ENCODE peak calls at places on chromosome 12, in four cellular contexts. B is epithelial cell of esophagus; Y is CD8-positive, alpha-beta memory T cell; E is tibial artery. X is an unnamed sample.

GRCh38 chr12:20415013-20415412 is 46.7 kb downstream of the PDE3A start:
- DNase-seq in B (no peak), Y (no peak), E (no peak), X (no peak)

GRCh38 chr12:40788276-40788675 is 96.0 kb downstream of the CNTN1 start:
- DNase-seq in B (no peak), Y (no peak), E (no peak), X (peak)

GRCh38 chr12:93370947-93371346 is 6.8 kb upstream of the NUDT4 start:
- DNase-seq in B (no peak), Y (no peak), E (no peak), X (no peak)

GRCh38 chr12:94180558-94181296 is 32.4 kb downstream of the PLXNC1 start:
- DNase-seq in B (peak), Y (no peak), E (no peak), X (no peak)

GRCh38 chr12:14950982-14951746 is 10.2 kb downstream of the ARHGDIB start:
- DNase-seq in B (peak), Y (no peak), E (no peak), X (no peak)

GRCh38 chr12:50751921-50752721 is 11.8 kb upstream of the ATF1 start:
- DNase-seq in B (peak), Y (no peak), E (no peak), X (no peak)

GRCh38 chr12:125262866-125263265 is 197.6 kb downstream of the AACS start:
- DNase-seq in B (no peak), Y (no peak), E (no peak), X (no peak)

GRCh38 chr12:109779382-109779781 is 53.8 kb downstream of the TRPV4 start:
- DNase-seq in B (no peak), Y (no peak), E (no peak), X (no peak)

GRCh38 chr12:34398706-34399630 is 376.7 kb downstream of the ALG10 start:
- DNase-seq in B (no peak), Y (no peak), E (peak), X (peak)

GRCh38 chr12:59113831-59114273 is 193.5 kb upstream of the LRIG3 start:
- DNase-seq in B (peak), Y (no peak), E (peak), X (peak)

GRCh38 chr12:19893514-19893913 is 454.2 kb downstream of the AEBP2 start:
- DNase-seq in B (peak), Y (no peak), E (no peak), X (no peak)

GRCh38 chr12:6945613-6946012 is 1.8 kb downstream of the C12orf57 start:
- DNase-seq in B (no peak), Y (no peak), E (no peak), X (no peak)

GRCh38 chr12:113227169-113227568 is 5.9 kb downstream of the TPCN1 start:
- DNase-seq in B (no peak), Y (no peak), E (peak), X (peak)

GRCh38 chr12:102551186-102551585 is 70.8 kb upstream of the IGF1 start:
- DNase-seq in B (no peak), Y (no peak), E (no peak), X (no peak)

GRCh38 chr12:585062-586061 is 77.9 kb downstream of the NINJ2 start:
- DNase-seq in B (no peak), Y (no peak), E (no peak), X (no peak)

GRCh38 chr12:40474630-40475029 is 217.6 kb upstream of the CNTN1 start:
- DNase-seq in B (peak), Y (no peak), E (no peak), X (no peak)

GRCh38 chr12:63845726-63846125 is 1.2 kb downstream of the SRGAP1 start:
- DNase-seq in B (peak), Y (no peak), E (no peak), X (no peak)

GRCh38 chr12:232731-233614 is 19.0 kb upstream of the SLC6A12 start:
- DNase-seq in B (no peak), Y (no peak), E (peak), X (no peak)

GRCh38 chr12:92717202-92717601 is 14.4 kb downstream of the PLEKHG7 start:
- DNase-seq in B (peak), Y (no peak), E (no peak), X (no peak)

GRCh38 chr12:94561943-94562411 is 88.4 kb downstream of the TMCC3 start:
- DNase-seq in B (peak), Y (no peak), E (no peak), X (peak)

GRCh38 chr12:58067610-58068387 is 126.4 kb downstream of the ATP23 start:
- DNase-seq in B (peak), Y (no peak), E (no peak), X (no peak)

GRCh38 chr12:18521461-18521860 is 216.4 kb downstream of the PLCZ1 start:
- DNase-seq in B (no peak), Y (no peak), E (no peak), X (no peak)

GRCh38 chr12:130526813-130527212 is 189.1 kb downstream of the PIWIL1 start:
- DNase-seq in B (no peak), Y (no peak), E (no peak), X (no peak)

GRCh38 chr12:63978519-63978918 is 134.0 kb downstream of the SRGAP1 start:
- DNase-seq in B (peak), Y (no peak), E (no peak), X (no peak)

GRCh38 chr12:6758511-6758910 is 5.6 kb upstream of the MLF2 start:
- DNase-seq in B (no peak), Y (no peak), E (no peak), X (no peak)

GRCh38 chr12:89357297-89357730 is 5.0 kb upstream of the DUSP6 start:
- DNase-seq in B (no peak), Y (no peak), E (no peak), X (no peak)

GRCh38 chr12:120261951-120262851 is 3.3 kb downstream of the PXN start:
- DNase-seq in B (peak), Y (peak), E (peak), X (no peak)
- H3K4me3 ChIP-seq in B (peak), Y (peak), E (peak), X (peak)

DNA sequence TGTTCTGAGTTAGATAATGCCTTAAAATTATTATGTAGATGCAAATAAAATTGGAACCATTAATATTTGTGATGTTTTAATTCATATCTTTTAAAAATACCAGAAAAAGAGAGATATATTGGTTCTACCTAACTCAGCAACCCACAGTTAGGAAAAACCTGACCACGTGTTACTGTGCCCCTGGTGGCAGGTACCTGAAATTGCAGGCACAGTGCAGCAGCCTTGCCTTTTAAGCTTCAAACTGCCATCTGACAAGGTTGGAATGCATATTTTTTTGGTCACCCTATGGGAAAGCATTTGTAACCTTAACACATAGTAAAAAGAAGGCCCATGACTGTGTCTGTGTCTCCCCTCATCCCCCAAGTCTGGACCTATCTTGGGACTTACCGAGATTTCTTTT is 109.4 kb upstream of the NOS1 start:
- DNase-seq in B (no peak), Y (no peak), E (no peak), X (no peak)
- H3K4me3 ChIP-seq in B (no peak), Y (no peak), E (no peak), X (no peak)

GRCh38 chr12:112130461-112130998 is 5.2 kb downstream of the TRAFD1 start:
- DNase-seq in B (no peak), Y (peak), E (no peak), X (no peak)
- H3K4me3 ChIP-seq in B (no peak), Y (peak), E (peak), X (peak)

DNA sequence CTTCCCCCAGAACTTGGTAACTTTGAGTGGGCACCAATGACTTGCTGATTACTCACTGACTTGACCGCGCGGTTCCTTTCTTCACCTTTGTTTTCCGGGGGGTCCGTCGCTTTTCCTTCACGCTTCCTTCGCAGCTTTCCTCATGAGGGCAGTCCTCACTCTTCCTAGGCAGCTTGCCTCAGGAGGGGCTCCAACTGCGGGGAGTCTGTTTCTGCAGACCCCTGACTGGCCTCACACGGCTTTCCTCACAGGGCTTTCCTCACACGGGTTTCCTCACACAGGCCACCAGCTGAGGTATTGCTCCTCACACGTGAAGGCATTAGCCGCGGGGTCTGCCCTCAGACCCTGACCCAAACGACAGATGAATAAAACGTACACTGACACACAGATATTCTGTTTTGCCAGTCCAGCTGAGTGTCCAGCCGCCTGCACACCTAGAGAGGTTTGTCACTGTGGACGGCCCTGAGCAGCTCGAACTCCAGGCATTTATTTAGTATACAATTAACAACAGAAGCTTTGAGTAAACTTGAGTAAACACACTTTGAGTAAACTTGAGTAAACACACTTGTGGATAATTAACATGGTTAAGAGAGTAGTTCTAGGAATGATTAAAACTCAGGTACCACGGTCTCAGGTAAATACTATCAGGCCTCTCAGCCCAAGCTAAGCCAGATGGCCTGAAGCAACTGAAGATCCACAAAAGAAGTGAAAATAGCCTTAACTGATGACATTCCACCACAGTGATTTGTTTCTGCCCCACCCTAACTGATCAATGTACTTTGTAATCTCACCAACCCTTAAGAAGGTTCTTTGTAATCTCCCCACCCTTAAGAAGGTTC is 16.1 kb upstream of the LYZ start:
- DNase-seq in B (peak), Y (no peak), E (no peak), X (no peak)
- H3K4me3 ChIP-seq in B (no peak), Y (peak), E (peak), X (peak)

DNA sequence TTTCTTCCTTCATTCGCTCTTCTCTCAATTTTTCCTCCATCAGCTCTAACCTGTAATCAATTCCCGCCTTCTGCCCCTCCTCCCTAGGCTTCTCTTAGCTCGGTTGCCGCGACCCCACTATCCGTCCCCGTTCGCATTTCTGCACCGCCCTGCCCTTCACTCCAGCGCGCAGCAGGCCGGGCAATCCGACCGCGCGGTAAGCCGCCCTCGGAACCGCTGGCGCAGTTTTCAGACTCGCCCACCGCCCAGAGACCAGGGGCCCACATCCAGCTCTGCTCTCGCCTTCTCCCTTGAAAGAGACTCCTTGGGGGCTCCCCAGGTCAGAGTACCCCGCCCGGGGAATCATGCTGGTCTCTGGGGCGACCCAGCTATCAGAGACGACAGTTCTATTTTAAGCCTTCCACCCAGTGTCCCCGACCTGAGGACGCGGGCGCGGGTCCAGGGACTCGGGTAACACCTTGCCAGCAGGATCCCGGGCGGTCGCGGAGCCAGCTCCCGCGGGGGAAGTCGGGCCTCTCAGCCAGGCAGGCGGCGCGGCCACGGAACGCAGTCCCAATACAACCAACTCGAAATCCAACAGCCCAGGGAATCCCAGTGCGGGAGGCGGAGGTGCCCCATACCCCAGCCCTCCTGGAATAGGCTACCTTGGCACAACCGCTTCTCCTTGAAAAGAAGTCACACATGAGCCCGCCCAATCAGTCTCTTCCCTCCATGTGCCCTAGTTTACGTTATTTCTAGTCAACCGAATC is 5.7 kb upstream of the SLC38A4 start:
- DNase-seq in B (no peak), Y (no peak), E (no peak), X (no peak)
- H3K4me3 ChIP-seq in B (peak), Y (no peak), E (peak), X (peak)

GRCh38 chr12:26890784-26891183 is 47.0 kb downstream of the INTS13 start:
- DNase-seq in B (no peak), Y (no peak), E (no peak), X (no peak)

GRCh38 chr12:26880625-26881024 is 47.6 kb upstream of the ITPR2 start:
- DNase-seq in B (no peak), Y (no peak), E (no peak), X (no peak)

DNA sequence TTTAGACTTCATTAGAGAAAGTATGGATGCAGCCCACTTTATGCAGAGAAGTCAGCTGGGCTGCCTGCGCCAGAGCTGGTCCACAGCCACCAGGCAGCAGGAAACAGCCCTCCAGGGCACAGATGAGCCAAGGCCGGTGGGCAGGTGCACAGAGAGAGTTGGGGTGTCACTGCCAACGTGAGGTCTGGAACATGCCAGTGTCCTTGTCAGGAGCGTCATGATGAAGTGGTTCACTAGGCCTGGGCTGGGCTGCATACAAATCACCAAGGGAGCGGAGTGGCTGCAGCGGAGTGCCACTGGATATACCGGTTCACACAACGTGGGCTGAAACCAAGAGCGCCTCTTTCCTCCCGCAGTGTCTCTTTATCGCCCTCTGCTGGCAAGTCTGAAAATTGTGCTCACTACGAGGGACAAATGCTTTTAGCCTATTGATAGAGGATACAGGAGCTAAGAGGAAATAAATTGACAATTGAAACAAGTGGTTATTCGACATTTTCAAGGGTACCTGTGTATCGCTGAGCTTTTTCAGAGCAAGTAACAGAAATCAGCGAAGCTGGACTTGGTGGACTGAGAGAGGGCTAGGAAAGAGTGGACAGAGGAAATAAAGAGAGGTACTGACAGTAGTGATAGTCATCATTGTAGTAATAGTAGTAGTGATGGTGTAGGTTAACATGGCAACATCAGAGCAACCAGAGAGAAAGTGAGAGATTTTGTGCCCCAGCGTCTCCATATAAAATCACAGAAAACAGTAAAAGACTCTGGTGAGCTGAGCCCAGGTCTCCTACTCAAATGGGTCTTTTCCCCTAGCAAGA is 52.0 kb upstream of the ITPR2 start:
- DNase-seq in B (peak), Y (peak), E (peak), X (peak)
- H3K4me3 ChIP-seq in B (no peak), Y (peak), E (no peak), X (peak)

GRCh38 chr12:131946757-131947156 is 3.0 kb upstream of the EP400 start:
- DNase-seq in B (no peak), Y (no peak), E (no peak), X (peak)
- H3K4me3 ChIP-seq in B (no peak), Y (no peak), E (no peak), X (no peak)